ENCODE peak calls at places on chromosomes 7 and 10, in seven cellular contexts. B, X, J, Q, M, D and V are unnamed samples.

GRCh38 chr10:96311180-96311697 is 7.0 kb downstream of the DNTT start:
- DNase-seq in B (no peak), J (no peak), D (no peak), M (no peak), Q (no peak), X (no peak), V (no peak)

GRCh38 chr10:124641282-124642075 is 102.7 kb downstream of the FAM53B start:
- DNase-seq in J (no peak), B (peak), M (no peak), X (no peak), Q (peak), D (peak), V (no peak)

GRCh38 chr10:131905279-131905595 is 4.4 kb downstream of the PPP2R2D start:
- DNase-seq in B (no peak), Q (no peak), J (no peak), M (no peak), D (no peak), X (no peak), V (no peak)

GRCh38 chr7:40717242-40717641 is 582.4 kb downstream of the SUGCT start:
- DNase-seq in J (peak), X (peak), M (no peak), Q (peak), D (peak), B (peak), V (peak)

GRCh38 chr7:105306160-105306784 is 82.4 kb downstream of the SRPK2 start:
- DNase-seq in B (peak), D (peak), M (no peak), X (no peak), J (no peak), Q (no peak), V (peak)

GRCh38 chr10:57694956-57695605 is 572.6 kb downstream of the IPMK start:
- DNase-seq in D (peak), M (no peak), B (peak), Q (no peak), X (no peak), J (no peak), V (no peak)

GRCh38 chr7:127798023-127798422 is 146.0 kb downstream of the SND1 start:
- DNase-seq in B (peak), M (no peak), Q (no peak), X (no peak), J (peak), D (peak), V (peak)

GRCh38 chr7:776381-776780 is 49.3 kb upstream of the PRKAR1B start:
- DNase-seq in D (no peak), B (no peak), Q (no peak), J (no peak), M (no peak), X (no peak), V (no peak)

GRCh38 chr7:31710171-31710570 is 23.2 kb downstream of the PPP1R17 start:
- DNase-seq in J (no peak), X (no peak), M (no peak), Q (no peak), D (no peak), B (no peak), V (no peak)

GRCh38 chr7:2036786-2037185 is 196.0 kb downstream of the MAD1L1 start:
- DNase-seq in J (no peak), M (no peak), X (no peak), Q (no peak), B (no peak), D (no peak), V (no peak)